ENCODE peak calls at places on chromosomes 5 and 9, in six cellular contexts. D, Y, A, Q, H and K are unnamed samples.

GRCh38 chr5:16970260-16970659 is 34.2 kb upstream of the MYO10 start:
- DNase-seq in D (no peak), Y (no peak), A (no peak), Q (no peak), H (no peak), K (no peak)

GRCh38 chr5:32413466-32414263 is 30.9 kb downstream of the ZFR start:
- DNase-seq in D (no peak), Y (no peak), A (no peak), Q (no peak), H (no peak), K (no peak)

GRCh38 chr5:143213231-143213850 is 190.1 kb downstream of the NR3C1 start:
- DNase-seq in D (no peak), Y (no peak), A (no peak), Q (no peak), H (no peak), K (no peak)

GRCh38 chr9:123260340-123260739 is 8.0 kb downstream of the STRBP start:
- DNase-seq in D (no peak), Y (no peak), A (no peak), Q (no peak), H (no peak), K (no peak)

GRCh38 chr5:135062216-135063055 is 28.4 kb upstream of the PITX1 start:
- DNase-seq in D (no peak), Y (no peak), A (no peak), Q (no peak), H (no peak), K (no peak)

GRCh38 chr9:19372576-19372975 is 7.5 kb downstream of the RPS6 start:
- DNase-seq in D (no peak), Y (no peak), A (no peak), Q (no peak), H (no peak), K (no peak)

GRCh38 chr5:39543335-39543734 is 118.6 kb upstream of the DAB2 start:
- DNase-seq in D (no peak), Y (no peak), A (no peak), Q (peak; percentile 1), H (no peak), K (no peak)

GRCh38 chr5:85656050-85656449 is 961.7 kb upstream of the COX7C start:
- DNase-seq in D (no peak), Y (no peak), A (no peak), Q (no peak), H (no peak), K (no peak)

GRCh38 chr5:102772273-102772672 is 17.2 kb downstream of the PAM start:
- DNase-seq in D (no peak), Y (no peak), A (no peak), Q (no peak), H (no peak), K (no peak)